ENCODE peak calls at places on chromosome 19, in four cellular contexts. O, U, I and L are unnamed samples.

GRCh38 chr19:3129112-3129511 is 6.7 kb upstream of the GNA15 start:
- DNase-seq in O (no peak), I (no peak), U (no peak), L (no peak)

GRCh38 chr19:29532097-29532496 is 6.3 kb downstream of the VSTM2B start:
- DNase-seq in O (no peak), U (no peak), I (no peak), L (no peak)

GRCh38 chr19:18364826-18365528 is 21.0 kb upstream of the GDF15 start:
- DNase-seq in O (no peak), U (no peak), I (peak), L (no peak)

GRCh38 chr19:38929929-38930775 is at the start of gene SARS2:
- DNase-seq in I (peak), U (peak), O (peak), L (peak)

GRCh38 chr19:34269968-34270621 is 15.7 kb downstream of the GARRE1 start:
- DNase-seq in O (no peak), I (peak), U (peak), L (peak)

GRCh38 chr19:49712397-49712859 is 21.5 kb downstream of the CPT1C start:
- DNase-seq in I (peak), U (no peak), O (no peak), L (no peak)

GRCh38 chr19:30681162-30681996 is 309.2 kb downstream of the ZNF536 start:
- DNase-seq in O (no peak), I (no peak), U (no peak), L (no peak)

GRCh38 chr19:12792853-12793289 is 1.6 kb downstream of the JUNB start:
- DNase-seq in U (peak), O (no peak), I (no peak), L (no peak)

GRCh38 chr19:14735915-14736314 is 42.4 kb downstream of the ADGRE2 start:
- DNase-seq in U (no peak), O (no peak), I (no peak), L (no peak)

GRCh38 chr19:41957838-41958366 is 1.2 kb downstream of the RABAC1 start:
- DNase-seq in I (peak), U (peak), O (peak), L (no peak)

GRCh38 chr19:29835447-29835846 is 23.7 kb downstream of the CCNE1 start:
- DNase-seq in U (no peak), O (no peak), I (no peak), L (no peak)

GRCh38 chr19:49682274-49682673 is 5.2 kb downstream of the PRMT1 start:
- DNase-seq in O (no peak), U (no peak), I (no peak), L (no peak)

GRCh38 chr19:38788478-38789243 is at the start of gene LGALS7B:
- DNase-seq in I (no peak), O (no peak), U (no peak), L (no peak)

GRCh38 chr19:12656899-12657571 is 9.5 kb downstream of the MAN2B1 start:
- DNase-seq in U (no peak), O (no peak), I (no peak), L (no peak)

GRCh38 chr19:55460670-55461258 is 678 bp downstream of the ISOC2 start:
- DNase-seq in I (peak), U (peak), O (peak), L (peak)

GRCh38 chr19:41863209-41863931 is 3.3 kb downstream of the RPS19 start:
- DNase-seq in U (no peak), I (no peak), O (no peak), L (no peak)

GRCh38 chr19:18833849-18834643 is 2.3 kb downstream of the UPF1 start:
- DNase-seq in O (no peak), U (no peak), I (no peak), L (no peak)

GRCh38 chr19:57667220-57667619 is 1.5 kb upstream of the ZSCAN4 start:
- DNase-seq in I (no peak), O (no peak), U (no peak), L (no peak)

GRCh38 chr19:43781630-43782310 is 997 bp upstream of the KCNN4 start:
- DNase-seq in I (no peak), O (no peak), U (no peak), L (no peak)

GRCh38 chr19:27679399-27679798 is 1533.6 kb downstream of the UQCRFS1 start:
- DNase-seq in O (no peak), I (no peak), U (no peak), L (no peak)

GRCh38 chr19:42246143-42246868 is 3.9 kb upstream of the GSK3A start:
- DNase-seq in I (peak), U (peak), O (no peak), L (peak)

GRCh38 chr19:850221-850978 is 1.7 kb upstream of the ELANE start:
- DNase-seq in O (no peak), I (peak), U (peak), L (peak)

GRCh38 chr19:38321646-38322323 is 2.1 kb downstream of the KCNK6 start:
- DNase-seq in U (no peak), O (no peak), I (no peak), L (no peak)

DNA sequence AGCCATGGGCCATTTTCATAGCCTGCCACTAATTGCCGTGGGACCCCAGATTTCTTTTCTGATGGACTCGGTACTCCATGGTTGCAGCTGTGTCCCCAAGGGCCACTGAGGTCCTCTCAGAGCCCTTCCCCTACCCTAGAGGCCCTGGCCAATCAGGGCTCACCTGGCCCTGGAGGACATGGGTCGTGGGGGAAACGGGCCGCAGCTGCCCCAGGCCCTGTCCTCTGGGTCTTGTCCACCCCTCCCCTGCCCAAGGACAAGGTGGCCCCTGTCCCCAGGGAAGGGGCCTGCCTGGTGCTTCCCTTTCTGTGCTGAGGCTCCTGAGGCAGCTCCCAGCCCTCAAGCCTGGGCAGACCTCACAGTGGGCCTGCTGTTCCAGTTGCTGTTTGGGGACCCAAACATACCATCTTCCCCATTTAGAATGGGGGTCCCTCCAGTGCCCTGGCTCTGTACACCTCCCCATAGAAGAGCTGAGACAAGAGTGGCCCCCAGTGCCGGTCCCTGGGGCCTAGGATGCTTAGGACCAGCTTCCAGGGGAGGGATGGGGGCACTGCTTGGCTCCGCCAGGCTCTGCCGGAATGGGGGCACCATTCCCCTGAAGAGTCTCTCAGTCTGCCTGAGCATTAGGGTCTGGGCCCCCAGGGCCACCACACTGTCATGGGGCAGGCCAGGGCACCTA is 3.2 kb downstream of the RAB11B start:
- DNase-seq in O (no peak), U (no peak), I (no peak), L (no peak)
- H3K27ac ChIP-seq in O (peak), U (peak), I (peak), L (peak)

GRCh38 chr19:16324064-16324383 is 602 bp upstream of the KLF2 start:
- DNase-seq in O (no peak), I (no peak), U (no peak), L (no peak)

GRCh38 chr19:16325671-16326400 is 1.2 kb downstream of the KLF2 start:
- DNase-seq in I (no peak), O (peak), U (peak), L (no peak)

GRCh38 chr19:16324384-16325160 is at the start of gene KLF2:
- DNase-seq in U (peak), O (peak), I (peak), L (peak)

GRCh38 chr19:16326401-16327130 is 1.9 kb downstream of the KLF2 start:
- DNase-seq in I (no peak), O (no peak), U (peak), L (no peak)

GRCh38 chr19:16325161-16325527 is 518 bp downstream of the KLF2 start:
- DNase-seq in O (peak), I (no peak), U (peak), L (no peak)
- H3K27ac ChIP-seq in O (no peak), I (peak), U (peak), L (peak)

GRCh38 chr19:5964816-5965565 is 12.9 kb downstream of the RANBP3 start:
- DNase-seq in O (no peak), I (no peak), U (no peak), L (no peak)
- H3K27ac ChIP-seq in O (no peak), I (no peak), U (no peak), L (no peak)

GRCh38 chr19:48170817-48171347 is 402 bp downstream of the ZSWIM9 start:
- DNase-seq in I (no peak), U (no peak), O (no peak), L (no peak)
- H3K27ac ChIP-seq in I (peak), U (peak), O (peak), L (peak)

GRCh38 chr19:10736916-10737551 is 19.2 kb downstream of the DNM2 start:
- DNase-seq in I (no peak), U (no peak), O (no peak), L (no peak)

GRCh38 chr19:10740798-10741197 is 22.9 kb downstream of the DNM2 start:
- DNase-seq in I (no peak), U (no peak), O (no peak), L (no peak)

GRCh38 chr19:10736189-10736588 is 18.3 kb downstream of the DNM2 start:
- DNase-seq in O (no peak), U (no peak), I (no peak), L (no peak)

GRCh38 chr19:10735741-10736140 is 17.9 kb downstream of the DNM2 start:
- DNase-seq in U (no peak), I (no peak), O (no peak), L (no peak)

GRCh38 chr19:10737680-10738079 is 19.8 kb downstream of the DNM2 start:
- DNase-seq in O (no peak), U (no peak), I (no peak), L (no peak)
- H3K27ac ChIP-seq in O (no peak), U (no peak), I (no peak), L (peak)

DNA sequence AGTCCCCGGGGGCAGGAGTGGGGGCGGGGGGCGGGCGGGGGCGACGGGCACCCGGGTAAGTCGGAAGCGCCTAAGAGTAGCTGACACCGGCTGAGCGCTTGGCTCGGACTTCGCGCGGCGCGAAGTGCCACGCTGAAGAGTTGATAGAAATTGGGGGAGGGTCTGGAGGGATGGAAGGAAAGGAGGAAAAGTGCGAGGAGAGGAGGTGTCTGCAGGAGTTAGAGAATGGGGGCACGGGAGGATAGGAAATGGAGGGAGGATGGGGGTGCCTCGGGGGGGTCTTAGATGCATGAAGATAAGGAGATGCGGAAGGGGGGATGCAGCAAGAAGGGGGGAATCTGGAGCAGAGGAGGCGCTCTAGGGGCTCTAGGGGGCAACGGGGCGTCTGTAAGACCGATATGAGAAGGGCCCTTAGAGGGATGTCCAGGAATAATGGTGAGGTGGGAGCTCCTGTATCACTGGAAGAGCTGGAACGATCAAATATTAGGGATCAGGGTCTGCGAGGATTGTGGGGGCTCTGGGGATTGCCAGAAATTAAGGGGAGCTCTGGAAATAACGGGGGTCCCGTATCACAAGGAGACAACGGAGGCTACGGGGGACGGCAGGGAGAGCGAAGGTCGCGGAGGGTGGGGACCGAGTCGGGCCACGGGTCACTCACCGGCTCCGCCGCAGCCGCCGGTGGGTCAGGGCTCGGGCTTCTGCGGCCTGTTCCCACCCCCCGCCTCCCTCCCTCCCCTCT is at the start of gene MYPOP:
- DNase-seq in U (no peak), O (no peak), I (no peak), L (no peak)
- H3K27ac ChIP-seq in U (peak), O (peak), I (peak), L (peak)

GRCh38 chr19:32219392-32219791 is 126.0 kb upstream of the ZNF507 start:
- DNase-seq in I (no peak), O (no peak), U (no peak), L (no peak)
- H3K27ac ChIP-seq in I (no peak), O (no peak), U (no peak), L (no peak)

DNA sequence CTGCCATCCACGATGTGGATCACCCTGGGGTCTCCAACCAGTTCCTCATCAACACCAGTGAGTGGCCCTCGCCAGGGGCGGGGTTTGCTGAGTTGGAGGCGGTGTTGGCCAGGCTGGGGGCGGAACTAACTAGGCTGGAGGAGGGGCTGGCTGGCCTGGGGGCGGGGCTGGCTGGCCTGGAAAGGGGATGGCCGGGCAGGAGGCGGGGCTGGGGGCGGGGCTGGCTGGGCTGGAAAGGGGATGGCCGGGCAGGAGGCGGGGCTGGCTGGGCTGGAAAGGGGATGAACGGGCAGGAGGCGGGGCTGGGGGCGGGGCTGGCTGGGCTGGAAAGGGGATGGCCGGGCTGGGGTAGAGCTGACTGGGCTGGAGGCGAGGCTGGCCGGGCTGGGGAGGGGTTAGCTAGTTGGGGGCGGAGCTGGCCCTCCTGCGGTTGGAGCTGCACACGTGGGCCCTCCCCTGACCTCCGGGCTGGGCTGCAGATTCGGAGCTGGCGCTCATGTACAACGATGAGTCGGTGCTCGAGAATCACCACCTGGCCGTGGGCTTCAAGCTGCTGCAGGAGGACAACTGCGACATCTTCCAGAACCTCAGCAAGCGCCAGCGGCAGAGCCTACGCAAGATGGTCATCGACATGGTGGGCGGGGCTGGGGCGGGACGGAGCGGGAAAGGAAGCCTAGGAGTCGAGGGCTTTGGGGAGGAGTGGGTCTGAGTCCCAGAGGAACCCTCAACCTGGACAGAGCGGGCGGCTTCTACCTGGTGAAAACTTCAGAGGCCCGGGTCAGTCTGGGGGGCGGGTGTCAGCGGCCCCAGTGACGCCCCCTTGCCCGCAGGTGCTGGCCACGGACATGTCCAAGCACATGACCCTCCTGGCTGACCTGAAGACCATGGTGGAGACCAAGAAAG is 41.0 kb downstream of the PDE4A start:
- DNase-seq in U (peak), I (peak), O (peak), L (peak)
- H3K27ac ChIP-seq in U (peak), I (peak), O (no peak), L (no peak)

GRCh38 chr19:6372594-6373095 is at the start of gene ALKBH7:
- DNase-seq in I (peak), O (peak), U (peak), L (peak)
- H3K27ac ChIP-seq in I (peak), O (peak), U (peak), L (peak)